ENCODE peak calls at places on chromosomes 11 and 22, in five cellular contexts. M is T-cell, Y is KG1, R is NCI-H1930, P is pons. N is an unnamed sample.

GRCh38 chr11:126719740-126720139 is 280.8 kb downstream of the KIRREL3 start:
- DNase-seq in P (no peak), Y (no peak), M (no peak), R (no peak), N (no peak)

GRCh38 chr11:60872124-60872951 is 5.0 kb downstream of the ZP1 start:
- DNase-seq in Y (no peak), P (no peak), M (no peak), R (no peak), N (no peak)

GRCh38 chr11:131977231-131977630 is 606.8 kb downstream of the NTM start:
- DNase-seq in Y (no peak), P (peak; percentile 90), M (no peak), R (no peak), N (no peak)

GRCh38 chr11:65906602-65907001 is 6.4 kb upstream of the FOSL1 start:
- DNase-seq in M (no peak), R (no peak), P (no peak), Y (no peak), N (no peak)

GRCh38 chr22:25627271-25627848 is 62.9 kb downstream of the GRK3 start:
- DNase-seq in M (no peak), R (no peak), Y (no peak), P (peak; percentile 47), N (no peak)

GRCh38 chr11:1235615-1236315 is 12.9 kb downstream of the MUC5B start:
- DNase-seq in P (no peak), Y (no peak), R (no peak), M (no peak), N (no peak)

GRCh38 chr11:6695377-6695776 is 12.2 kb upstream of the MRPL17 start:
- DNase-seq in R (no peak), P (no peak), M (no peak), Y (no peak), N (no peak)

GRCh38 chr22:39278040-39278439 is 33.3 kb upstream of the PDGFB start:
- DNase-seq in R (no peak), Y (no peak), P (no peak), M (no peak), N (no peak)

GRCh38 chr22:31861226-31861840 is 83.0 kb upstream of the YWHAH start:
- DNase-seq in M (no peak), R (no peak), Y (no peak), P (no peak), N (no peak)

GRCh38 chr11:94193288-94193687 is 64.6 kb downstream of the PANX1 start:
- DNase-seq in P (no peak), M (no peak), R (no peak), Y (no peak), N (no peak)

GRCh38 chr22:27560781-27561180 is 240.8 kb downstream of the MN1 start:
- DNase-seq in Y (no peak), R (no peak), P (no peak), M (no peak), N (no peak)

GRCh38 chr11:107956543-107956942 is 28.3 kb downstream of the RAB39A start:
- DNase-seq in M (no peak), R (no peak), P (no peak), Y (no peak), N (no peak)

GRCh38 chr22:44584256-44584902 is 86.3 kb upstream of the RTL6 start:
- DNase-seq in P (no peak), R (no peak), M (no peak), Y (no peak), N (no peak)

GRCh38 chr11:22466351-22466750 is 128.2 kb downstream of the SLC17A6 start:
- DNase-seq in P (no peak), M (no peak), Y (no peak), R (no peak), N (no peak)

GRCh38 chr22:27846248-27846760 is 44.7 kb upstream of the MN1 start:
- DNase-seq in R (no peak), M (no peak), P (no peak), Y (no peak), N (no peak)

GRCh38 chr22:29245626-29246385 is 22.0 kb downstream of the RHBDD3 start:
- DNase-seq in P (peak; percentile 48), Y (peak; percentile 27), M (peak; percentile 50), R (peak; percentile 49), N (peak; percentile 48)

GRCh38 chr22:38940985-38941384 is 16.4 kb upstream of the APOBEC3A start:
- DNase-seq in M (no peak), R (no peak), P (no peak), Y (no peak), N (no peak)

GRCh38 chr11:86067230-86068137 is 1.4 kb downstream of the PICALM start:
- DNase-seq in M (no peak), P (peak; percentile 70), Y (peak; percentile 94), R (no peak), N (peak; percentile 19)

GRCh38 chr22:29434288-29434687 is 4.1 kb upstream of the RFPL1 start:
- DNase-seq in P (no peak), M (no peak), Y (no peak), R (no peak), N (no peak)

GRCh38 chr22:48894804-48895250 is 932.8 kb downstream of the BRD1 start:
- DNase-seq in M (peak; percentile 22), Y (no peak), R (no peak), P (no peak), N (no peak)

GRCh38 chr11:61545341-61545740 is 35.5 kb downstream of the SYT7 start:
- DNase-seq in Y (no peak), P (no peak), R (no peak), M (no peak), N (no peak)

N was measured in central memory CD4-positive, alpha-beta T cell.